ENCODE peak calls at places on chromosomes 13 and 19, in eight cellular contexts. U is left ventricle myocardium inferior, C is choroid plexus epithelial cell, B is right lobe of liver, Z is GM10248, W is Peyer's patch, O is progenitor cell of endocrine pancreas, N is tibial nerve. R is an unnamed sample.

GRCh38 chr13:72890546-72890945 is 108.6 kb downstream of the PIBF1 start:
- DNase-seq in B (no peak), O (no peak), U (no peak), N (no peak), C (no peak), Z (no peak), W (no peak), R (no peak)

GRCh38 chr19:33376423-33376822 is 2.9 kb downstream of the CEBPG start:
- DNase-seq in Z (no peak), N (peak), C (peak), O (no peak), W (peak), U (peak), B (peak), R (peak)

GRCh38 chr19:42466521-42467436 is 24.0 kb upstream of the CXCL17 start:
- DNase-seq in U (no peak), Z (peak), W (no peak), N (no peak), O (no peak), B (no peak), C (peak), R (no peak)

GRCh38 chr13:101838305-101838835 is 385.9 kb downstream of the ITGBL1 start:
- DNase-seq in Z (no peak), C (peak), B (no peak), W (no peak), U (no peak), N (no peak), O (no peak), R (peak)

GRCh38 chr19:5092444-5092843 is 123.5 kb downstream of the KDM4B start:
- DNase-seq in O (no peak), U (no peak), W (no peak), Z (no peak), B (no peak), N (no peak), C (no peak), R (no peak)

GRCh38 chr19:40530091-40530901 is 46.4 kb upstream of the SHKBP1 start:
- DNase-seq in W (no peak), N (no peak), Z (peak), C (no peak), U (no peak), B (no peak), O (peak), R (no peak)

GRCh38 chr13:23323946-23324709 is 109.4 kb downstream of the SACS start:
- DNase-seq in B (no peak), C (no peak), O (no peak), N (no peak), Z (no peak), U (no peak), W (no peak), R (no peak)

GRCh38 chr19:40626918-40627317 is 25.7 kb downstream of the LTBP4 start:
- DNase-seq in W (no peak), O (no peak), U (no peak), N (no peak), B (no peak), Z (no peak), C (no peak), R (no peak)

GRCh38 chr13:110714798-110715394 is 1.4 kb downstream of the ING1 start:
- DNase-seq in U (peak), C (peak), W (peak), B (peak), O (peak), N (peak), Z (no peak), R (peak)

GRCh38 chr19:45568732-45569131 is 15.9 kb downstream of the OPA3 start:
- DNase-seq in U (no peak), Z (no peak), C (peak), N (no peak), O (no peak), W (peak), B (no peak), R (peak)

GRCh38 chr13:50323440-50324070 is 308.3 kb downstream of the KCNRG start:
- DNase-seq in O (no peak), N (no peak), W (no peak), Z (no peak), B (no peak), C (peak), U (no peak), R (peak)

DNA sequence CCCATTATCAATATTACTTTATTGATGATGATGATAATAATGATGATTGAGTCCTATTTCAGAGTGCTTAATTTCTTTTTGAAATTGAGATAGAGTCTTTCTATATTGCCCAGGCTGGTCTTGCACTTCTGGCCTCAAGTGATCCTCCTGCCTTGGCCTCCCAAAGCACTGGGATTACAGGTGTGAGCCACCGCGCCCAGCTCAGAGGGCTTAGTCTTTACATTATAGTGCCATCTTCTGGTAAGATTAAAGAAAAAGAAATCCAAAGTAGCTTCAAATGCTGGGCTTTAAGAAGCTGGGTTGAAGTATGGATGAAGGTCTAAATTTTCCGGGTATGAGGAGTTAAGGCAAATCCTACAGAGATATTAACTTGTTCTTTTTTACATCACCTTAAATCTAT is 3.4 kb upstream of the ZNF333 start:
- DNase-seq in C (peak), O (no peak), W (no peak), U (no peak), N (no peak), Z (no peak), B (no peak), R (peak)
- TF ChIP-seq CTCF in C (peak), O (peak), W (peak), U (peak), N (peak), Z (peak), B (peak), R (peak)

DNA sequence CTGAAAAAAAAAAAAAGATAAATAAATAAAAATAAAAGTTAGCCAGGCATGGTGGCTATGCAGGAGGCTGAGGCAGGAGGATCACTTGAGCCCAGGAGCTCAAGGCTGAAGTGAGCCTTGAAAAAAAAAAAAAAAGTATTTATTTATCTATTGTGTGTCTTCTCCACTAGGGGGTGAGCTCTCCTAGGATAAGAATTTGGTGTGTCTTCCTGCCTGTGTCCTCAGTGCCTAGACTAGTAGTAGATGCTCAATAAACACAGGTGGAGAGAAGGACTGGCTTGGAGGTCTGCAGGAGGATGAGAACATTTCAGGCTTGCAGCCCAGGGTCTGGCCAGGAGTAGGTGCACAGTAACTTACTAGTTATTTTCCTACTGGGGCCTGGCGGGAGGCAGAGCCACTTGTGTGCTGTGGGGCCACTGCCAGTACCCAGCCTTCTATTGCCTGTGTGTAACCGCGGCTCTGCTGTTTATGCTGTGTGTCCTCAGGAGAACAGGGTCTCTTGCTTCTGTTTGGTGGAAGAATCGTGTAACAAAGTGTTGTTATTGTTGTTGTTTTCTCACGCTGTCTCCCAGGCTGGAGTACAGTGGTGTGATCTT is 5.4 kb downstream of the LMTK3 start:
- DNase-seq in N (no peak), Z (peak), B (no peak), C (peak), U (no peak), O (no peak), W (no peak), R (peak)
- TF ChIP-seq CTCF in N (peak), Z (peak), B (peak), C (peak), U (peak), O (peak), W (peak), R (peak)

GRCh38 chr19:2944775-2945574 is at the start of gene ZNF77:
- DNase-seq in O (peak), B (peak), U (peak), C (peak), N (peak), W (peak), Z (peak), R (peak)
- TF ChIP-seq CTCF in O (no peak), B (no peak), U (peak), C (no peak), N (no peak), W (peak), Z (no peak), R (no peak)

DNA sequence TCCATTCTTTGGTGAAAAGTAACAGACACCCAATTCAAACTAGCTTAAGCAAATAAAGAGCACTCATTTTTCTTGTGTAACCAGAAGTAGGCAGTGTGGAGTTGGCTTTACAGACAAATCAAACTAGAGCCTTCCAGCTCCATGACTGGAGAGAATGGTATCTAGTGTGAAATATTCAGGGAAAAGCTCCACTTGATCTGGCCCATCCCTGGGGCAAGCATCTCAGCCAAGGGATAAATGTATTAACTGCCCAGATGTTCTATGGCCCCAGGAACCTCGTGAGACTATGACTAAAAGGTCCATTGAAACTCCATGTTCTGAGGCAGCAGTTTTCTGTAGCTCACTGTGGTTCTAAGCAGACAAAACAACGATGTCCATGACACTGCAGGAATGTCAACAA is 49.9 kb downstream of the TBC1D4 start:
- DNase-seq in Z (no peak), B (no peak), W (no peak), O (no peak), C (peak), U (no peak), N (no peak), R (no peak)
- TF ChIP-seq CTCF in Z (peak), B (no peak), W (no peak), O (no peak), C (peak), U (no peak), N (no peak), R (no peak)

DNA sequence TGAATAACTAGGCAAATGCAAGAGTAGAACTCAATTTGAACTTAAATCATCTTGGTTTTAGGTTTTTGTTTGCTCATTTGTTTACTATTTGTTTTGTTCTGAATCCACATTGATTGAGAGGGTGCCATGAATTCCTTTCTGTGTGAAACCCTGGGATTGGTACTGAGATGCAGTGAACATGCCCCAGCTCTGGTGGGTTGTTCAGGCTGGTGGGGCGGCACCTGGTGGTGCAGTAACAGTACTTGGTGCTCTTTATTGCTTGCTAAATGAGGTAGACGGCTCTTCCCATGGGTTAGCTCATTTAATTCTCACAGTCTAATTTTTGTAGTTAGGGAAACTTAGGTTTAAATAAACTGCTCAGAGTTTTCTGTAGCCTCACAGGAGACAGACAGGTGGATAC is 48.4 kb downstream of the WASF3 start:
- DNase-seq in W (no peak), O (no peak), U (no peak), C (peak), B (peak), N (no peak), Z (no peak), R (no peak)
- TF ChIP-seq CTCF in W (no peak), O (peak), U (no peak), C (peak), B (peak), N (no peak), Z (no peak), R (no peak)

GRCh38 chr13:113209880-113210421 is 538 bp downstream of the CUL4A start:
- DNase-seq in Z (peak), W (peak), C (peak), N (no peak), O (peak), U (peak), B (peak), R (peak)

GRCh38 chr13:113209336-113209879 is at the start of gene CUL4A:
- DNase-seq in W (peak), Z (peak), O (peak), N (peak), U (peak), C (peak), B (peak), R (peak)

GRCh38 chr13:113208424-113209335 is at the start of gene PCID2:
- DNase-seq in B (peak), N (peak), O (peak), W (peak), C (peak), U (peak), Z (peak), R (peak)

GRCh38 chr13:113210834-113211233 is 1.4 kb downstream of the CUL4A start:
- DNase-seq in O (no peak), U (no peak), N (no peak), C (no peak), B (no peak), W (no peak), Z (no peak), R (no peak)

DNA sequence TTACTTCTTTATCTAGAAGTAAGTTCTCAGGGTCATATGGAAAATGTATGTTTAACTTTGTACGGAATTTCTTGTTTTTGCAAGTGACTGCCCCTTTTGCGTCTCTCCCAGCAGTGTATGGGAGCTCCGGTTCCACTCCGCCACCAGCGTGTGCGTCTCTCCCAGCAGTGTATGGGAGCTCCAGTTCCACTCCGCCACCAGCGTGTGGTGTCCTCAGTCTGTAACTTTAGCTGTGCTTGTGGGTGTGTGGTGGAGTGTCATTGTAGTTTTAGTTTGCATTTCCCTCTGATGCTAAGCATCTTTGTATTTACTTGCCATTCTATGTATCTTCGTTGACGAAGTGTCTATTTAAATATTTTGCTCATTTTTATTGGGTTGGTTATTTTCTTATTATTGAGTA is 2.4 kb downstream of the CUL4A start:
- DNase-seq in C (no peak), U (no peak), O (no peak), N (no peak), B (no peak), Z (no peak), W (no peak), R (no peak)
- TF ChIP-seq CTCF in C (peak), U (peak), O (peak), N (no peak), B (no peak), Z (peak), W (no peak), R (no peak)

DNA sequence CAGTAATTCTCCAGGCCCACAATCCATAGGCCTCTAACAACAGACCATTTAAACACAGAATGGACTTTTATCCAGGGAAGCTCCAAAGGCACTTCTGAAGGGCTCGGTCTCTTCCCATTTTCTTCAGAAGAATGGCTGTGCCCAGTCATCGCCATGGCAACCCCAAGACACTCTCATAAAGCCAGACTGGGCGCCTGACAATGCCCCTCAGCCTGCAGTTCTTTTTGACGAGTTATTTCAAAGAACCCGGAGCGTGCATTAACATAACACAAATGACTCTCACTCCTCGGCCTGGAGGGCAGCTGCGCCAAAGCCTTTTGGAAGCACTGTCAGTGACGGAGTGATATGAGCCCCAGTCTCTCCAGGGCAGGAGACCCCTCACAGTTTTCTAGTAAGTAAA is 61.0 kb downstream of the RASA3 start:
- DNase-seq in B (peak), U (no peak), W (peak), C (no peak), Z (no peak), O (no peak), N (no peak), R (no peak)
- TF ChIP-seq CTCF in B (no peak), U (no peak), W (no peak), C (no peak), Z (no peak), O (no peak), N (no peak), R (no peak)

GRCh38 chr13:44406617-44407016 is 33.0 kb downstream of the SERP2 start:
- DNase-seq in B (no peak), U (no peak), O (no peak), Z (no peak), C (no peak), W (no peak), N (no peak), R (no peak)

GRCh38 chr13:44404261-44405139 is 30.9 kb downstream of the SERP2 start:
- DNase-seq in U (no peak), B (peak), N (no peak), C (no peak), O (no peak), Z (no peak), W (no peak), R (no peak)

GRCh38 chr13:44407891-44408290 is 34.3 kb downstream of the SERP2 start:
- DNase-seq in Z (no peak), U (no peak), N (no peak), C (no peak), O (no peak), W (no peak), B (no peak), R (no peak)

GRCh38 chr13:44409595-44409994 is 36.0 kb downstream of the SERP2 start:
- DNase-seq in Z (no peak), W (no peak), B (no peak), O (no peak), N (no peak), U (no peak), C (no peak), R (no peak)

GRCh38 chr13:44407379-44407778 is 33.8 kb downstream of the SERP2 start:
- DNase-seq in O (no peak), U (no peak), Z (no peak), W (no peak), N (no peak), B (no peak), C (no peak), R (no peak)
- TF ChIP-seq CTCF in O (no peak), U (no peak), Z (no peak), W (no peak), N (no peak), B (no peak), C (no peak), R (no peak)

GRCh38 chr19:55456347-55456746 is 5.1 kb downstream of the ISOC2 start:
- DNase-seq in N (no peak), O (no peak), B (no peak), W (no peak), C (no peak), Z (no peak), U (no peak), R (no peak)

GRCh38 chr19:55452381-55453325 is 8.8 kb downstream of the ISOC2 start:
- DNase-seq in C (peak), N (peak), W (peak), O (peak), B (no peak), U (peak), Z (no peak), R (peak)

GRCh38 chr19:55455576-55456235 is 5.7 kb downstream of the ISOC2 start:
- DNase-seq in Z (no peak), W (no peak), B (no peak), N (no peak), U (no peak), C (no peak), O (no peak), R (no peak)

GRCh38 chr19:55453861-55454260 is 7.6 kb downstream of the ISOC2 start:
- DNase-seq in Z (no peak), O (no peak), W (no peak), N (no peak), B (no peak), U (no peak), C (no peak), R (no peak)

DNA sequence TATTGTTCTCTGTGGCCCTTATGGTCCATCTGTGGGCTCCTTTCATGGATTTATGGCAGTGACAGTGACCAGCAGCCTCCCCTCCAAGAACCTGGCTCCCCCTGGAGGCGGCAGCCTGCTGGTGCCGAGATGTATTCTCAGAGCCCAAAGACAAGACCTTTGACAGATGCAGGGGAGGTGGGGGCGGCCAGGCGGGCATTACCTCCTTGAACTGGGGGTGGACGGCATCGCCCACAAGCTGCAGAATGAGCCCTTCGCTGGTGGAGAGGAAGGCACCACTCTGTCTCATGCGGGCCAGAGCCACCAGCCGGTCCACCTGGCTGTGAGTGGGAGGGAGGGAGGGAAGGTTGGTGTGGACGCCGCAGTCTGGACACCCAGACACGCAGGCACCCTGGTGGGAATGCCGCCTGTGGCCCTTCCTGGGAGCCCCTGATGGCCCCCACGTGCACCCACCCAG is 6.6 kb downstream of the ISOC2 start:
- DNase-seq in O (no peak), C (peak), B (no peak), Z (peak), N (no peak), U (no peak), W (no peak), R (peak)
- TF ChIP-seq CTCF in O (peak), C (peak), B (peak), Z (peak), N (peak), U (peak), W (peak), R (peak)

GRCh38 chr19:3783660-3784584 is 2.3 kb downstream of the MATK start:
- DNase-seq in W (no peak), N (no peak), C (no peak), Z (no peak), U (no peak), B (no peak), O (no peak), R (no peak)
- TF ChIP-seq CTCF in W (peak), N (no peak), C (peak), Z (peak), U (peak), B (peak), O (peak), R (peak)